ENCODE peak calls at places on chromosome X, in eight cellular contexts. I is SW480; T is AG09309; V is NCI-H1092; C is activated CD4-positive, alpha-beta T cell treated with anti-CD3 and anti-CD28 coated beads, Interleukin-2, amount 10 ng/mL, durations not matched to agents 7 days and 5 days; M is NCI-H2171; O is HT-29; E is T-helper 1 cell. K is an unnamed sample.

GRCh38 chrX:120308959-120309872 is 2.0 kb downstream of the TMEM255A start:
- DNase-seq in I (no peak), T (no peak), V (peak), C (peak), M (peak), O (no peak), E (peak), K (peak)

GRCh38 chrX:13005671-13006473 is 31.0 kb downstream of the TMSB4X start:
- DNase-seq in I (no peak), T (no peak), V (no peak), C (no peak), M (no peak), O (no peak), E (no peak), K (peak)

GRCh38 chrX:131747173-131747572 is 203.3 kb downstream of the OR13H1 start:
- DNase-seq in I (peak), T (peak), V (peak), C (no peak), M (no peak), O (peak), E (no peak), K (no peak)

GRCh38 chrX:21738145-21738949 is 19.6 kb downstream of the SMPX start:
- DNase-seq in I (no peak), T (no peak), V (no peak), C (no peak), M (peak), O (no peak), E (no peak), K (no peak)

GRCh38 chrX:122596998-122597397 is 587.1 kb upstream of the GRIA3 start:
- DNase-seq in I (no peak), T (no peak), V (no peak), C (no peak), M (no peak), O (no peak), E (no peak), K (no peak)

GRCh38 chrX:72021975-72022374 is 109.7 kb downstream of the RTL5 start:
- DNase-seq in I (peak), T (no peak), V (no peak), C (no peak), M (no peak), O (peak), E (no peak), K (peak)

GRCh38 chrX:64580035-64580434 is 184.8 kb upstream of the MTMR8 start:
- DNase-seq in I (no peak), T (no peak), V (no peak), C (no peak), M (no peak), O (no peak), E (no peak), K (no peak)

GRCh38 chrX:24553016-24553415 is 87.9 kb downstream of the PDK3 start:
- DNase-seq in I (no peak), T (no peak), V (no peak), C (no peak), M (no peak), O (no peak), E (no peak), K (no peak)

GRCh38 chrX:107978707-107979307 is 3.4 kb downstream of the TEX13B start:
- DNase-seq in I (peak), T (no peak), V (no peak), C (peak), M (no peak), O (peak), E (no peak), K (no peak)

GRCh38 chrX:1401611-1402430 is 9.9 kb upstream of the SLC25A6 start:
- DNase-seq in I (no peak), T (no peak), V (no peak), C (no peak), M (no peak), O (no peak), E (no peak), K (no peak)

GRCh38 chrX:66074920-66075879 is 35.3 kb upstream of the VSIG4 start:
- DNase-seq in I (no peak), T (no peak), V (no peak), C (peak), M (no peak), O (no peak), E (peak), K (peak)

GRCh38 chrX:10769696-10770619 is 149.6 kb upstream of the MID1 start:
- DNase-seq in I (peak), T (no peak), V (peak), C (no peak), M (peak), O (no peak), E (no peak), K (no peak)

GRCh38 chrX:16212024-16212423 is 44.7 kb downstream of the MAGEB17 start:
- DNase-seq in I (no peak), T (no peak), V (no peak), C (no peak), M (no peak), O (peak), E (no peak), K (no peak)

GRCh38 chrX:40484408-40485091 is 96.2 kb upstream of the ATP6AP2 start:
- DNase-seq in I (no peak), T (no peak), V (no peak), C (no peak), M (no peak), O (no peak), E (no peak), K (no peak)

GRCh38 chrX:17597836-17598434 is 139.4 kb upstream of the SCML1 start:
- DNase-seq in I (no peak), T (no peak), V (peak), C (no peak), M (no peak), O (peak), E (no peak), K (no peak)

GRCh38 chrX:62928906-62929305 is 422.2 kb downstream of the SPIN4 start:
- DNase-seq in I (no peak), T (no peak), V (no peak), C (no peak), M (no peak), O (no peak), E (no peak), K (no peak)

GRCh38 chrX:25022499-25023325 is 6.9 kb upstream of the ARX start:
- DNase-seq in I (no peak), T (no peak), V (no peak), C (no peak), M (no peak), O (no peak), E (no peak), K (no peak)

GRCh38 chrX:20857746-20858145 is 516.5 kb upstream of the CNKSR2 start:
- DNase-seq in I (no peak), T (no peak), V (no peak), C (no peak), M (no peak), O (no peak), E (no peak), K (no peak)

GRCh38 chrX:40173662-40174593 is 76.2 kb upstream of the BCOR start:
- DNase-seq in I (peak), T (no peak), V (peak), C (peak), M (no peak), O (peak), E (no peak), K (peak)

GRCh38 chrX:71107762-71108360 is 1.3 kb upstream of the CXorf65 start:
- DNase-seq in I (no peak), T (no peak), V (no peak), C (peak), M (no peak), O (no peak), E (no peak), K (no peak)